ENCODE peak calls at places on chromosomes 11 and 22, in six cellular contexts. F, C, G, U, P and X are unnamed samples.

GRCh38 chr11:128497057-128497957 is 90.1 kb downstream of the ETS1 start:
- DNase-seq in F (no peak), C (peak), G (no peak), U (no peak), P (no peak), X (peak)

GRCh38 chr11:104161751-104162450 is 2.0 kb downstream of the PDGFD start:
- DNase-seq in F (no peak), C (no peak), G (no peak), U (no peak), P (no peak), X (no peak)

GRCh38 chr11:288328-289144 is at the start of gene PGGHG:
- DNase-seq in F (peak), C (no peak), G (peak), U (peak), P (no peak), X (no peak)

GRCh38 chr11:45501980-45502545 is 163.4 kb downstream of the CHST1 start:
- DNase-seq in F (peak), C (no peak), G (no peak), U (no peak), P (no peak), X (no peak)

GRCh38 chr11:10400856-10401255 is 54.2 kb upstream of the AMPD3 start:
- DNase-seq in F (no peak), C (no peak), G (peak), U (no peak), P (no peak), X (no peak)

GRCh38 chr11:111379500-111380136 is 543 bp upstream of the POU2AF1 start:
- DNase-seq in F (no peak), C (no peak), G (no peak), U (no peak), P (peak), X (no peak)

GRCh38 chr11:112355726-112356125 is 95.1 kb upstream of the PLET1 start:
- DNase-seq in F (peak), C (no peak), G (peak), U (peak), P (no peak), X (peak)

GRCh38 chr22:49179175-49179574 is 648.5 kb downstream of the BRD1 start:
- DNase-seq in F (no peak), C (no peak), G (no peak), U (no peak), P (no peak), X (no peak)

GRCh38 chr22:48574776-48575566 is 1252.7 kb downstream of the BRD1 start:
- DNase-seq in F (no peak), C (no peak), G (no peak), U (peak), P (no peak), X (peak)

GRCh38 chr22:48709453-48709852 is 1118.2 kb downstream of the BRD1 start:
- DNase-seq in F (no peak), C (no peak), G (no peak), U (no peak), P (no peak), X (no peak)

GRCh38 chr11:3022982-3023381 is 30.9 kb upstream of the NAP1L4 start:
- DNase-seq in F (no peak), C (peak), G (no peak), U (no peak), P (no peak), X (no peak)

GRCh38 chr11:104291646-104292045 is 127.7 kb upstream of the PDGFD start:
- DNase-seq in F (no peak), C (no peak), G (no peak), U (no peak), P (no peak), X (no peak)

GRCh38 chr11:43580735-43581369 is 99.7 kb upstream of the HSD17B12 start:
- DNase-seq in F (no peak), C (no peak), G (no peak), U (peak), P (no peak), X (no peak)

GRCh38 chr22:16974298-16975084 is 33.5 kb downstream of the GAB4 start:
- DNase-seq in F (no peak), C (no peak), G (no peak), U (no peak), P (no peak), X (peak)

GRCh38 chr11:113904379-113905101 is at the start of gene HTR3B:
- DNase-seq in F (no peak), C (no peak), G (no peak), U (no peak), P (no peak), X (no peak)

GRCh38 chr11:46120361-46120710 is 918 bp downstream of the PHF21A start:
- DNase-seq in F (no peak), C (no peak), G (no peak), U (no peak), P (peak), X (no peak)

GRCh38 chr11:1854949-1855885 is 2.3 kb downstream of the LSP1 start:
- DNase-seq in F (no peak), C (no peak), G (no peak), U (no peak), P (no peak), X (no peak)

GRCh38 chr11:132202621-132203020 is 832.2 kb downstream of the NTM start:
- DNase-seq in F (no peak), C (peak), G (no peak), U (no peak), P (no peak), X (no peak)

GRCh38 chr11:47466201-47466600 is 17.3 kb upstream of the RAPSN start:
- DNase-seq in F (no peak), C (no peak), G (no peak), U (no peak), P (no peak), X (no peak)

GRCh38 chr11:5622802-5623201 is 2.0 kb upstream of the TRIM34 start:
- DNase-seq in F (no peak), C (no peak), G (no peak), U (no peak), P (no peak), X (no peak)

GRCh38 chr11:75524576-75525432 is 937 bp downstream of the GDPD5 start:
- DNase-seq in F (peak), C (no peak), G (peak), U (no peak), P (no peak), X (no peak)

GRCh38 chr11:198236-198806 is 5.4 kb downstream of the SCGB1C1 start:
- DNase-seq in F (no peak), C (no peak), G (no peak), U (no peak), P (no peak), X (no peak)

GRCh38 chr11:12909866-12910265 is 99.2 kb upstream of the RASSF10 start:
- DNase-seq in F (no peak), C (no peak), G (no peak), U (no peak), P (no peak), X (no peak)

GRCh38 chr11:114284021-114284420 is 12.2 kb upstream of the NNMT start:
- DNase-seq in F (no peak), C (no peak), G (no peak), U (peak), P (no peak), X (peak)

GRCh38 chr11:108620958-108621772 is 27.6 kb upstream of the EXPH5 start:
- DNase-seq in F (no peak), C (no peak), G (no peak), U (no peak), P (no peak), X (no peak)

GRCh38 chr22:36756746-36757607 is 18.9 kb downstream of the IFT27 start:
- DNase-seq in F (no peak), C (no peak), G (no peak), U (no peak), P (no peak), X (no peak)

GRCh38 chr11:8192016-8192895 is 23.4 kb upstream of the RIC3 start:
- DNase-seq in F (peak), C (peak), G (peak), U (peak), P (no peak), X (peak)

GRCh38 chr22:35463231-35463933 is 63.4 kb downstream of the MCM5 start:
- DNase-seq in F (no peak), C (no peak), G (no peak), U (no peak), P (no peak), X (no peak)

GRCh38 chr11:119486691-119487259 is 63.8 kb upstream of the THY1 start:
- DNase-seq in F (no peak), C (no peak), G (no peak), U (no peak), P (no peak), X (no peak)

GRCh38 chr11:117169726-117170125 is 8.8 kb upstream of the SIDT2 start:
- DNase-seq in F (no peak), C (no peak), G (no peak), U (no peak), P (no peak), X (no peak)

GRCh38 chr22:28917747-28918543 is 34.6 kb downstream of the ZNRF3 start:
- DNase-seq in F (peak), C (no peak), G (no peak), U (peak), P (no peak), X (peak)